ENCODE peak calls at places on chromosome 6, in six cellular contexts. U, I, O, J, S and W are unnamed samples.

GRCh38 chr6:113707194-113707593 is 150.0 kb upstream of the MARCKS start:
- DNase-seq in I (no peak), J (no peak), O (no peak), U (no peak), S (no peak), W (no peak)

GRCh38 chr6:151679081-151679480 is 128.4 kb upstream of the ESR1 start:
- DNase-seq in I (no peak), U (no peak), S (no peak), J (no peak), O (peak), W (no peak)

GRCh38 chr6:39224058-39224457 is 5.2 kb downstream of the KCNK5 start:
- DNase-seq in S (no peak), J (no peak), O (no peak), I (no peak), U (no peak), W (no peak)

GRCh38 chr6:159480471-159480870 is 212.6 kb downstream of the SOD2 start:
- DNase-seq in I (no peak), U (no peak), J (no peak), O (no peak), S (no peak), W (no peak)

GRCh38 chr6:100468966-100469859 is 4.5 kb upstream of the SIM1 start:
- DNase-seq in U (no peak), J (no peak), S (no peak), O (no peak), I (no peak), W (no peak)

GRCh38 chr6:5084192-5084786 is 852 bp upstream of the PPP1R3G start:
- DNase-seq in I (no peak), O (no peak), U (peak), S (no peak), J (peak), W (no peak)

GRCh38 chr6:25927721-25928359 is 2.7 kb downstream of the SLC17A2 start:
- DNase-seq in J (no peak), O (no peak), I (no peak), U (no peak), S (no peak), W (no peak)

GRCh38 chr6:75947935-75948334 is 124.5 kb downstream of the IMPG1 start:
- DNase-seq in S (no peak), U (no peak), O (no peak), I (no peak), J (no peak), W (no peak)

GRCh38 chr6:37648465-37649330 is 49.0 kb downstream of the MDGA1 start:
- DNase-seq in U (no peak), I (no peak), J (no peak), S (no peak), O (peak), W (peak)

GRCh38 chr6:131215212-131215611 is 79.9 kb downstream of the AKAP7 start:
- DNase-seq in U (no peak), S (no peak), O (no peak), I (no peak), J (no peak), W (no peak)

GRCh38 chr6:56729719-56730118 is 87.0 kb upstream of the DST start:
- DNase-seq in U (no peak), I (no peak), O (no peak), J (no peak), S (no peak), W (no peak)

GRCh38 chr6:154399097-154399496 is 42.5 kb upstream of the IPCEF1 start:
- DNase-seq in I (no peak), U (no peak), S (no peak), O (no peak), J (no peak), W (no peak)

GRCh38 chr6:129965096-129965495 is 53.3 kb upstream of the L3MBTL3 start:
- DNase-seq in I (no peak), O (no peak), S (no peak), J (no peak), U (no peak), W (no peak)